ENCODE peak calls at places on chromosome 5, in six cellular contexts. T is suprapubic skin, E is HCT116, X is SK-N-SH, S is stomach, H is breast epithelium. G is an unnamed sample. For H3K9me3, the result is how much of the 10 kb centered on the place peaks cover.

GRCh38 chr5:107306597-107306996 is 364.1 kb downstream of the EFNA5 start:
- DNase-seq in S (no peak), H (no peak), E (no peak), X (no peak), T (no peak), G (no peak)

GRCh38 chr5:168752416-168753190 is 173.4 kb upstream of the PANK3 start:
- DNase-seq in E (no peak), T (no peak), S (no peak), H (no peak), X (no peak), G (no peak)

GRCh38 chr5:138340008-138340407 is 1.9 kb downstream of the FAM53C start:
- DNase-seq in E (no peak), H (no peak), X (no peak), T (no peak), S (no peak), G (no peak)

GRCh38 chr5:113119271-113119924 is 142.8 kb downstream of the DCP2 start:
- DNase-seq in H (no peak), T (no peak), E (no peak), X (peak), S (no peak), G (no peak)

GRCh38 chr5:81994679-81995078 is 22.9 kb downstream of the ATG10 start:
- DNase-seq in E (no peak), H (no peak), X (no peak), S (no peak), T (no peak), G (peak)

GRCh38 chr5:141504216-141504615 is 15.3 kb downstream of the PCDHGC5 start:
- DNase-seq in H (no peak), X (no peak), S (no peak), T (no peak), E (no peak), G (no peak)

GRCh38 chr5:124923131-124923530 is 176.7 kb upstream of the ZNF608 start:
- DNase-seq in E (no peak), T (no peak), S (no peak), X (no peak), H (no peak), G (no peak)

GRCh38 chr5:89301572-89302025 is 418.6 kb upstream of the MEF2C start:
- DNase-seq in S (no peak), H (no peak), E (no peak), X (no peak), T (no peak), G (no peak)

GRCh38 chr5:173534664-173535063 is 81.8 kb downstream of the BOD1 start:
- DNase-seq in H (no peak), S (no peak), E (no peak), T (no peak), X (no peak), G (no peak)

GRCh38 chr5:135120951-135121350 is 86.9 kb upstream of the PITX1 start:
- DNase-seq in H (no peak), X (no peak), T (no peak), E (no peak), S (no peak), G (no peak)

GRCh38 chr5:149325894-149326293 is 19.4 kb upstream of the GRPEL2 start:
- DNase-seq in T (no peak), E (no peak), X (no peak), H (no peak), S (no peak), G (no peak)

GRCh38 chr5:72587909-72588308 is 80.7 kb upstream of the ZNF366 start:
- DNase-seq in T (no peak), X (no peak), H (no peak), E (no peak), S (no peak), G (no peak)

DNA sequence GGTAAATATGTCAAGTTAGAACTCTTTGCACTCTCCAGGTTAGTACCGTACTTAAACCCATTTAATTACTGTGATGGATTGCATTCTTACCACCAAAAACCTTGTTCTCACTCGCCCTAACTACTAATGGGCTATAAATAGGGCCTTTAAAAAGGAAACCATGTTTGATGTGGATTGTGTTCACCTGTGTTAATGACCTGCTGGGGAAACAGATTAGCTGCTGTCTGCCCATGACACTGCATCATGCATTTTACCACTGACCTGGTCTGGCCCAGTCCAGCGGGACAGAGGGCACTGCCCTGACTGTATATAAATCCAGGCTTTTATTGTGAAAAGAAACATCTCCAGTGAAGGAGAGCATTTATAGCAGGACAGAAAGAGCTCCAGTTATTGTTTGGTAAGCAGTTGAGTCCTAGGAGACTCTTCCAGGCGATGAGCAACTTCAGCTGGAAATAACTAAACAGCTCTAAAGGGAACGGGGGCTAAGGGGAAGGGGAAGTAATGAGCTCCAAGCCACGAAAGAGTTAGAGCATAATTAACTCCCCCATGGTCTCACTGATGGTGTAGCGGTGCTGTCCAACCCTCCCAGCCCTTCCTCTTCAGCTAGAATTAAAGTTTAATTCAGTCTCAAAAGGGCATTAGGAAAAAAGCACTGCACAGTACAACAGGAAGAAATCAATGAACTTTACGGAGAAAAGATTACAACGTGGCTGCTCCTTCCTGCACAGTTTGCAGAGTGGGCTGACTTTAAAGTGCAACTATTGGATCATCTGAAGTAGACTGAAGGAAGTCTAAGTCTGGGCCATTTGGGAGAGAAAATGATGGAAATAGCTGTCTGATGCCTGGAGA is 303.1 kb downstream of the ENC1 start:
- DNase-seq in H (no peak), E (no peak), X (no peak), S (no peak), T (no peak), G (no peak)
- H3K9me3 ChIP-seq in H (under half), E (under half), X (under half), S (under half), T (under half), G (under half)

DNA sequence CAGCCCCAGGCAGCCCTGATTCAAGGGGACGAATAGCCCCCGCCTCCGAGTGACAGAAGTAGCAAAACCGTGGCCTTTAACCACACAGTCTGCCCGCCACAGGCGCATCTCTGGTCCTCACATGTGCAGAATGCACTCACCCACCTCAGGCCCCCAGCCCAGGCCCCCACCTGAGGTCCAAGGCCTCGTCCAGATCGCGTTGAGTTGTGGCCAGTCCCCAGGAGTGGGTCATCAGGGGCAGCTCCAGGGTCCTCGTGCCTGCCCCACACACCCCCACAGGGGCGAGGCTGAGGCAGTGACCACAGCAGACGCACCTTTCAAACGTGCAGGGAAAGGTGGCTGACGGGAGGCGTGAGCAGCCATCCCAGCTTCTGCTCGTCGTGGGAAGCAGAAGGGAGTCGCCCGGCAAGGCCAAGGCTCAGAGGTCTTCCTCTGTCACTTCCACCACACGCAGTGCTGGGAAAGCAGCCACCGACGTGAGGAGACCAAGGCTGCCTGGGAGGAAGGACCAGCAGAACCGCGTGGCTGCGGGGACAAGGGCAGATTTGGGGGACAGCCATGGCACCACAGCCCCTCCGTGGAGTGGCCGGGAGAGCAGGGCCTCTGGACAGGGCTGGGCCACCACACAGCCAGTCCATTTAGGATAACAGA is 77.8 kb upstream of the OTULINL start:
- DNase-seq in S (no peak), E (no peak), X (no peak), T (no peak), H (no peak), G (no peak)
- TF ChIP-seq POLR2AphosphoS5 in S (no peak), E (no peak), X (no peak), T (no peak), H (no peak), G (no peak)

DNA sequence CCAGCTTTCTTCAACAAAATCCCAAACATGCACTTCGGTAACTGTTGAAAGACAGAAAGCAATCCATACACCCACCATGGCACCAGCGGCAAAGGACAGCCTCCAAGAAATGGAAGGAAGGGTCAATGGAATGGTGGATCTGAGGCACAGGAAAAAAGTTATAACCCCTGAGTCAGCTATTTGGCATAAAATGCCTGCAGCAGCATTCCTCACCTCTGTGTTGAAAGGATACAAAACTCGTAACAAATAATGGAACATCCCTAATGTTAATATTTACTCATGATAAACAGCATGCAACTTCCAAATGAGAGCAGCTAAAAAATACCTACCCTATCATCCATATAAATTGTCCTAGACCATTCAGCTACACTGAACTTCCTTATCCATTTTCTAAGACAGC is 9.4 kb downstream of the FBXW11 start:
- DNase-seq in S (no peak), E (no peak), X (no peak), T (no peak), H (no peak), G (no peak)
- H3K4me3 ChIP-seq in S (no peak), E (no peak), X (no peak), T (no peak), H (no peak), G (no peak)

GRCh38 chr5:178941361-178941760 is 363 bp downstream of the ZNF454 start:
- DNase-seq in X (no peak), T (no peak), S (no peak), H (no peak), E (no peak), G (no peak)
- H3K9me3 ChIP-seq in X (under half), T (half or more), S (under half), H (half or more), E (under half), G (under half)

GRCh38 chr5:171157233-171157632 is 151.8 kb upstream of the TLX3 start:
- DNase-seq in T (no peak), E (no peak), S (no peak), X (no peak), H (no peak), G (no peak)

GRCh38 chr5:171162165-171162564 is 146.9 kb upstream of the TLX3 start:
- DNase-seq in H (no peak), T (no peak), X (no peak), E (no peak), S (no peak), G (no peak)

GRCh38 chr5:171155621-171156020 is 153.4 kb upstream of the TLX3 start:
- DNase-seq in H (no peak), S (no peak), E (no peak), T (no peak), X (no peak), G (no peak)

GRCh38 chr5:171158581-171158980 is 150.5 kb upstream of the TLX3 start:
- DNase-seq in H (no peak), E (no peak), S (no peak), T (no peak), X (no peak), G (no peak)

GRCh38 chr5:171157775-171158174 is 151.3 kb upstream of the TLX3 start:
- DNase-seq in S (no peak), T (no peak), X (peak), H (no peak), E (no peak), G (no peak)
- TF ChIP-seq POLR2AphosphoS5 in S (no peak), T (no peak), X (no peak), H (no peak), E (no peak), G (no peak)

DNA sequence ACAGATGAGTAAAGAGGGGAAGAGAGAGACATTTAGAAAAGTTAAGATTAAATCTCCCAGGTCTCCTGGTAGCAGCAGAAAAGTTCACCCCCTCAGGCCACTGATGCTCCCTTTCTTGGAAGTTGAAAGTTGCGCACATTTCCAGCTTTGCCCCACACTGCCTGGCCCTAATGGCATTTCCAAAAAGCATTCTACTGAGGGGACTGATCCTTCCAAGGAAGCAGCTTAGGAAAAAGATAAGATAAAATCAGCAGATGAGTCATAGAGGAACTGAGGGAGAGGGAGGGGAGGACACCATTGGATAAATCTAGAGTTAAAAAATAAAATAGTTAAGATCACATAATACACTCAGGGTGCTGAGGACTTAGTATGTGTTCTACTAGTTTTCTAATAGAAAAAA is 67.6 kb upstream of the SLC12A2 start:
- DNase-seq in E (no peak), T (no peak), X (no peak), S (no peak), H (no peak), G (no peak)
- H3K4me3 ChIP-seq in E (no peak), T (no peak), X (no peak), S (no peak), H (no peak), G (no peak)

DNA sequence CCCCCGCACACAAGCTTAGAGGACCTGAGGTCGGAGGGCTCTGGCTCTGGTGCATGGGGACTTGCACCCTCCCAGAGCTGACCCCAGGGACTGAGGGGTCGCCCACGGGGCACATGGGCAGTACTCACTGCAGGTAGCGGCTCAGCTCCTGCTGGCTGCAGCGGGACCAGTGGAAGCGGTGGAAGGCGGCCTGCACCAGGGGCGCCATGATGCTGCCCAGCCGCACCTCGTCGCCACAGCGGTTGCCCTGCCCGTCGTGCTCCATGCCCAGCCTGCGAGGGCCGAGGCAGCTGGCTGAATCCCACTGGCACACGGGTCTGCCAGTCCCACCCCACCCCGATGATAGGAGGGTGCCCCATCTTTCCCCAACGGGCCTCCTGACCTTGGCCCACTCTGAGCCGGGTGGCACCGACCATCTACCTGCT is 93.8 kb downstream of the ZNF354C start:
- DNase-seq in E (no peak), T (peak), X (no peak), H (peak), S (no peak), G (no peak)
- H3K9me3 ChIP-seq in E (under half), T (under half), X (under half), H (under half), S (under half), G (under half)

GRCh38 chr5:65481171-65481575 is 547 bp downstream of the ADAMTS6 start:
- DNase-seq in E (no peak), X (peak), S (no peak), T (no peak), H (no peak), G (no peak)

GRCh38 chr5:65482727-65483473 is 1.2 kb upstream of the ADAMTS6 start:
- DNase-seq in X (peak), T (no peak), E (no peak), H (no peak), S (no peak), G (no peak)

GRCh38 chr5:65482280-65482726 is 583 bp upstream of the ADAMTS6 start:
- DNase-seq in E (no peak), S (no peak), H (no peak), X (peak), T (no peak), G (no peak)

GRCh38 chr5:65480306-65480865 is 1.3 kb downstream of the ADAMTS6 start:
- DNase-seq in T (peak), H (peak), E (no peak), S (peak), X (peak), G (no peak)

GRCh38 chr5:65481635-65482271 is at the start of gene ADAMTS6:
- DNase-seq in S (peak), X (peak), E (peak), T (peak), H (peak), G (no peak)
- TF ChIP-seq POLR2AphosphoS5 in S (peak), X (peak), E (no peak), T (no peak), H (peak), G (no peak)

G was measured in Panc1.